ENCODE peak calls at places on chromosome 5, in four cellular contexts. One of them, this sample, is unnamed. For H3K4me1, the result is how much of the 10 kb centered on the place peaks cover.

GRCh38 chr5:34831328-34831727 is 7.6 kb upstream of the TTC23L start:
- DNase-seq in tibial nerve: no peak
- DNase-seq in aorta: no peak
- DNase-seq in iPS DF 6.9: no peak
- DNase-seq in this sample: no peak

GRCh38 chr5:142808778-142809606 is 38.8 kb downstream of the ARHGAP26 start:
- DNase-seq in iPS DF 6.9: no peak
- DNase-seq in tibial nerve: no peak
- DNase-seq in aorta: no peak
- DNase-seq in this sample: no peak

GRCh38 chr5:17720070-17720469 is 85.8 kb downstream of the TAF11L14 start:
- DNase-seq in iPS DF 6.9: no peak
- DNase-seq in aorta: no peak
- DNase-seq in tibial nerve: no peak
- DNase-seq in this sample: no peak

GRCh38 chr5:39947657-39948056 is 522.9 kb upstream of the DAB2 start:
- DNase-seq in aorta: no peak
- DNase-seq in iPS DF 6.9: no peak
- DNase-seq in tibial nerve: peak
- DNase-seq in this sample: peak

GRCh38 chr5:145502906-145503305 is 332.2 kb downstream of the PRELID2 start:
- DNase-seq in iPS DF 6.9: no peak
- DNase-seq in tibial nerve: no peak
- DNase-seq in aorta: no peak
- DNase-seq in this sample: no peak

GRCh38 chr5:134648425-134649162 is at the start of gene SEC24A:
- DNase-seq in aorta: peak
- DNase-seq in iPS DF 6.9: peak
- DNase-seq in tibial nerve: peak
- DNase-seq in this sample: peak

GRCh38 chr5:122142480-122142879 is 13.1 kb downstream of the ZNF474 start:
- DNase-seq in tibial nerve: no peak
- DNase-seq in iPS DF 6.9: no peak
- DNase-seq in aorta: no peak
- DNase-seq in this sample: peak

GRCh38 chr5:171888051-171888481 is 102.4 kb downstream of the SMIM23 start:
- DNase-seq in tibial nerve: no peak
- DNase-seq in aorta: no peak
- DNase-seq in iPS DF 6.9: no peak
- DNase-seq in this sample: no peak

GRCh38 chr5:159316519-159317383 is 13.5 kb downstream of the IL12B start:
- DNase-seq in iPS DF 6.9: peak
- DNase-seq in tibial nerve: peak
- DNase-seq in aorta: no peak
- DNase-seq in this sample: peak

GRCh38 chr5:2255915-2256645 is 373.4 kb upstream of the IRX4 start:
- DNase-seq in aorta: no peak
- DNase-seq in tibial nerve: no peak
- DNase-seq in iPS DF 6.9: no peak
- DNase-seq in this sample: no peak

GRCh38 chr5:66994790-66995189 is 201.8 kb downstream of the CD180 start:
- DNase-seq in aorta: no peak
- DNase-seq in iPS DF 6.9: no peak
- DNase-seq in tibial nerve: no peak
- DNase-seq in this sample: no peak

GRCh38 chr5:11126844-11127243 is 365.8 kb upstream of the DAP start:
- DNase-seq in aorta: no peak
- DNase-seq in tibial nerve: no peak
- DNase-seq in iPS DF 6.9: no peak
- DNase-seq in this sample: no peak

GRCh38 chr5:10756539-10756938 is 4.5 kb downstream of the DAP start:
- DNase-seq in tibial nerve: no peak
- DNase-seq in iPS DF 6.9: no peak
- DNase-seq in aorta: no peak
- DNase-seq in this sample: peak

GRCh38 chr5:160183075-160183474 is 46.2 kb upstream of the FABP6 start:
- DNase-seq in tibial nerve: no peak
- DNase-seq in iPS DF 6.9: no peak
- DNase-seq in aorta: no peak
- DNase-seq in this sample: no peak

GRCh38 chr5:171678631-171679030 is 107.0 kb upstream of the SMIM23 start:
- DNase-seq in iPS DF 6.9: no peak
- DNase-seq in tibial nerve: no peak
- DNase-seq in aorta: no peak
- DNase-seq in this sample: no peak

GRCh38 chr5:72109051-72109411 is 1.8 kb downstream of the MAP1B start:
- DNase-seq in iPS DF 6.9: no peak
- DNase-seq in aorta: no peak
- DNase-seq in tibial nerve: no peak
- DNase-seq in this sample: no peak

GRCh38 chr5:173302546-173303155 is 25.6 kb downstream of the STC2 start:
- DNase-seq in tibial nerve: no peak
- DNase-seq in iPS DF 6.9: no peak
- DNase-seq in aorta: no peak
- DNase-seq in this sample: peak

GRCh38 chr5:107541400-107541799 is 129.3 kb downstream of the EFNA5 start:
- DNase-seq in iPS DF 6.9: no peak
- DNase-seq in aorta: no peak
- DNase-seq in tibial nerve: no peak
- DNase-seq in this sample: no peak

GRCh38 chr5:129820-130219 is 37.9 kb downstream of the PLEKHG4B start:
- DNase-seq in aorta: no peak
- DNase-seq in iPS DF 6.9: no peak
- DNase-seq in tibial nerve: no peak
- DNase-seq in this sample: peak

GRCh38 chr5:35269006-35269405 is 38.7 kb upstream of the PRLR start:
- DNase-seq in tibial nerve: no peak
- DNase-seq in iPS DF 6.9: no peak
- DNase-seq in aorta: no peak
- DNase-seq in this sample: no peak

GRCh38 chr5:5351288-5352089 is 71.0 kb upstream of the ICE1 start:
- DNase-seq in aorta: no peak
- DNase-seq in tibial nerve: no peak
- DNase-seq in iPS DF 6.9: no peak
- DNase-seq in this sample: peak

GRCh38 chr5:137344723-137345322 is 154.3 kb downstream of the SPOCK1 start:
- DNase-seq in iPS DF 6.9: peak
- DNase-seq in tibial nerve: peak
- DNase-seq in aorta: no peak
- DNase-seq in this sample: peak

GRCh38 chr5:36459191-36460135 is 146.9 kb upstream of the SLC1A3 start:
- DNase-seq in aorta: no peak
- DNase-seq in iPS DF 6.9: peak
- DNase-seq in tibial nerve: no peak
- DNase-seq in this sample: no peak

GRCh38 chr5:52024363-52024762 is 641.1 kb downstream of the ISL1 start:
- DNase-seq in tibial nerve: no peak
- DNase-seq in iPS DF 6.9: no peak
- DNase-seq in aorta: no peak
- DNase-seq in this sample: no peak

GRCh38 chr5:173638126-173638525 is 21.7 kb upstream of the BOD1 start:
- DNase-seq in aorta: no peak
- DNase-seq in tibial nerve: no peak
- DNase-seq in iPS DF 6.9: no peak
- DNase-seq in this sample: no peak

GRCh38 chr5:1174122-1174936 is 27.1 kb upstream of the SLC6A19 start:
- DNase-seq in tibial nerve: peak
- DNase-seq in iPS DF 6.9: peak
- DNase-seq in aorta: peak
- DNase-seq in this sample: peak

GRCh38 chr5:180603076-180603591 is 11.8 kb upstream of the SCGB3A1 start:
- DNase-seq in aorta: peak
- DNase-seq in iPS DF 6.9: no peak
- DNase-seq in tibial nerve: no peak
- DNase-seq in this sample: no peak

GRCh38 chr5:159878988-159879471 is 37.3 kb upstream of the ADRA1B start:
- DNase-seq in aorta: peak
- DNase-seq in iPS DF 6.9: peak
- DNase-seq in tibial nerve: peak
- DNase-seq in this sample: peak

GRCh38 chr5:43891112-43891511 is 288.1 kb downstream of the NNT start:
- DNase-seq in aorta: no peak
- DNase-seq in tibial nerve: no peak
- DNase-seq in iPS DF 6.9: no peak
- DNase-seq in this sample: no peak

GRCh38 chr5:43889238-43889637 is 286.3 kb downstream of the NNT start:
- DNase-seq in aorta: no peak
- DNase-seq in iPS DF 6.9: no peak
- DNase-seq in tibial nerve: no peak
- DNase-seq in this sample: no peak

GRCh38 chr5:43895876-43896275 is 292.9 kb downstream of the NNT start:
- DNase-seq in iPS DF 6.9: no peak
- DNase-seq in tibial nerve: no peak
- DNase-seq in aorta: no peak
- DNase-seq in this sample: no peak

DNA sequence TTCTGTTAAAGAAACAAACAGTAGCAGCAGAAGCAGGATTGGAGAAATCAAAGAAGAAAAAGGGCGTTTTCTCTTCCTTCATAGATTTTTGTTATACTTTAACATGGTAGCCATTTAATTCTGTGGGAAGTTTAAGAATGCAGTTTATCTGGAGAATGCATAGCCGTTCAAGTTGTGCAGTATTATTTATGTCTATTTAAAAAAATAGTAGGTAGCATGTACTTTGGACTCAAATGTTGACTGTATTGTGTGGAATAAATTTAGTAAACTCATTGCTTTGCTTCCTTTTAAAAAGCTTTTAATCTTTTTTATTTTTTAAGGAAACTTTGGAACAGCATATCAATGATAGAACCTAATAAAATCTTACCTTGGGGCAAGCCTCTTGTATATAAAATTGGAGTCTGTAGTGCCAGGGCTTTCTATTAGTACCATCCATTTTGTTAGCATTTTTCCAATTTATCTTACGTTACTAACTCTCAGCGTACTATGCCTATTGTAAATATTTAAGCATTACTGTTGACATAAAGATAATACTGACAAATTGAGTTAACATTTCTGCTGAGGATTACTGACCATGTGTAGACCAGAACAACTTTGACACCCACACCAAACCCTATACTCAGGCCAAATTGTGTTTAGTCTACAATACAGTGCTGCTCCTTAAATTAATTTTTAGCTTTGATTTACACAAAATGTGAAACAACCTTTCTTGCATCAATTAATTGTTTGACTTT is 291.1 kb downstream of the NNT start:
- DNase-seq in aorta: no peak
- DNase-seq in iPS DF 6.9: no peak
- DNase-seq in tibial nerve: no peak
- DNase-seq in this sample: no peak
- H3K4me3 ChIP-seq in aorta: no peak
- H3K4me3 ChIP-seq in iPS DF 6.9: no peak
- H3K4me3 ChIP-seq in tibial nerve: no peak
- H3K4me3 ChIP-seq in this sample: no peak

DNA sequence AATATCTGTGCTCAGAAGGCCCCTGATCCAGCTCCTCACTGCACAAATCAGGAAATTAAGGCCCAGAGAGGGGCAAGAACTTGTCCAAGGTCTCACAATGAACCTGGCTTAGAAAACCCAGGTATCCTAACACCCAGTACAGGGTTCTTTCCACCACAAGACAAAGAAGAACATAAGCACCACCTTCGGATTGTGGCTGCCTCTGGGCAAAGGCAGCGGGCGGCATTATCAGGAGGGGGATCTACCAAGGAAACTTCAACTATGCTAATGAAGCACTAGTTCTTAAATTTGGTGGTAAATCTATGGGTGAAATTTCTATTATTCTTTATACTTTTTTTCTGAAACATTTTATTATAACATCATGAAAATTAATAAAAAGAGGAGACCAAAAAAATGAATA is 17.9 kb downstream of the ANXA6 start:
- DNase-seq in aorta: no peak
- DNase-seq in tibial nerve: no peak
- DNase-seq in iPS DF 6.9: no peak
- DNase-seq in this sample: no peak
- H3K4me1 ChIP-seq in aorta: under half
- H3K4me1 ChIP-seq in tibial nerve: under half
- H3K4me1 ChIP-seq in iPS DF 6.9: under half
- H3K4me1 ChIP-seq in this sample: under half

GRCh38 chr5:151222769-151223446 is 984 bp downstream of the CCDC69 start:
- DNase-seq in tibial nerve: no peak
- DNase-seq in iPS DF 6.9: no peak
- DNase-seq in aorta: peak
- DNase-seq in this sample: no peak
- H3K4me3 ChIP-seq in tibial nerve: peak
- H3K4me3 ChIP-seq in iPS DF 6.9: peak
- H3K4me3 ChIP-seq in aorta: peak
- H3K4me3 ChIP-seq in this sample: peak

GRCh38 chr5:92864591-92864990 is 716.4 kb downstream of the NR2F1-AS1 start:
- DNase-seq in aorta: no peak
- DNase-seq in tibial nerve: no peak
- DNase-seq in iPS DF 6.9: no peak
- DNase-seq in this sample: no peak

GRCh38 chr5:92863666-92864065 is 717.4 kb downstream of the NR2F1-AS1 start:
- DNase-seq in tibial nerve: no peak
- DNase-seq in aorta: no peak
- DNase-seq in iPS DF 6.9: no peak
- DNase-seq in this sample: no peak

GRCh38 chr5:92868442-92868841 is 712.6 kb downstream of the NR2F1-AS1 start:
- DNase-seq in aorta: no peak
- DNase-seq in tibial nerve: no peak
- DNase-seq in iPS DF 6.9: no peak
- DNase-seq in this sample: no peak
- H3K4me1 ChIP-seq in aorta: under half
- H3K4me1 ChIP-seq in tibial nerve: under half
- H3K4me1 ChIP-seq in iPS DF 6.9: under half
- H3K4me1 ChIP-seq in this sample: under half

GRCh38 chr5:154647760-154648143 is 107.4 kb upstream of the LARP1 start:
- DNase-seq in iPS DF 6.9: no peak
- DNase-seq in tibial nerve: no peak
- DNase-seq in aorta: no peak
- DNase-seq in this sample: no peak
- H3K4me3 ChIP-seq in iPS DF 6.9: peak
- H3K4me3 ChIP-seq in tibial nerve: peak
- H3K4me3 ChIP-seq in aorta: no peak
- H3K4me3 ChIP-seq in this sample: no peak

DNA sequence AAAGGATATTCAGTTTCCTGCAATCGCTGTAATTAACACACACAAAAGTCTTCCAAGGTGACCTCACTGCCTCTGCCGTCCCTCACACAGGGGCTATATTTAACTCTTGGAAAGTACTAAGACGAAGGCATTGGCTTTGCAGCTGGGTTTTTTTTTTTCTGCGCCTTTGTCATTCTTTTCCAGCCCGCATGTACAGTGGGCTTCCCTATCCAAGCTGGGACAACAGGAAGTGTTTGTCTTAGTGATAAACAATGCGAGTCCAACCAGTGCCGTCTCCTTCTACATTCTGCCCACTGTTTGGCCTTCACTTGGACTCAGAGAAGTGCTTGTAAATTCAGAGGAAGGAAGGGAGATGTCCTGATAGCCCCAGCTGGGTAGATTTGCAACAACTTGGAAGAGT is 17.6 kb downstream of the AFAP1L1 start:
- DNase-seq in iPS DF 6.9: no peak
- DNase-seq in aorta: no peak
- DNase-seq in tibial nerve: no peak
- DNase-seq in this sample: no peak
- H3K4me1 ChIP-seq in iPS DF 6.9: under half
- H3K4me1 ChIP-seq in aorta: under half
- H3K4me1 ChIP-seq in tibial nerve: under half
- H3K4me1 ChIP-seq in this sample: under half